ENCODE peak calls at places on chromosomes 13 and 19, in seven cellular contexts. L, P, Y, Q, G, C and E are unnamed samples.

GRCh38 chr13:61880576-61881283 is 465.1 kb upstream of the PCDH20 start:
- DNase-seq in L (no peak), P (no peak), Y (peak; percentile 33), Q (no peak), G (no peak), C (no peak), E (no peak)

GRCh38 chr13:92510416-92510815 is 716.2 kb upstream of the GPC6 start:
- DNase-seq in L (no peak), P (no peak), Y (peak; percentile 7), Q (no peak), G (peak; percentile 50), C (no peak), E (no peak)

GRCh38 chr13:53783466-53783865 is 754.9 kb downstream of the OLFM4 start:
- DNase-seq in L (no peak), P (peak; percentile 17), Y (no peak), Q (peak; percentile 56), G (no peak), C (no peak), E (no peak)

GRCh38 chr19:42057856-42058255 is 12.2 kb downstream of the GRIK5 start:
- DNase-seq in L (no peak), P (no peak), Y (no peak), Q (no peak), G (no peak), C (no peak), E (no peak)

GRCh38 chr13:100542546-100543156 is 45.9 kb downstream of the GGACT start:
- DNase-seq in L (no peak), P (no peak), Y (peak; percentile 66), Q (no peak), G (no peak), C (no peak), E (peak; percentile 36)

GRCh38 chr19:1854542-1855039 is 6.3 kb upstream of the REXO1 start:
- DNase-seq in L (no peak), P (peak; percentile 34), Y (no peak), Q (peak; percentile 88), G (no peak), C (no peak), E (no peak)

GRCh38 chr19:47661161-47661560 is 52.1 kb upstream of the EHD2 start:
- DNase-seq in L (no peak), P (no peak), Y (no peak), Q (peak; percentile 46), G (no peak), C (peak; percentile 72), E (no peak)

GRCh38 chr13:43908156-43909126 is 28.7 kb downstream of the LACC1 start:
- DNase-seq in L (no peak), P (no peak), Y (peak; percentile 79), Q (no peak), G (no peak), C (no peak), E (peak; percentile 46)

GRCh38 chr19:30649934-30650614 is 277.9 kb downstream of the ZNF536 start:
- DNase-seq in L (no peak), P (peak; percentile 72), Y (peak; percentile 54), Q (no peak), G (no peak), C (peak; percentile 61), E (no peak)

GRCh38 chr13:57491318-57491717 is 140.2 kb upstream of the PCDH17 start:
- DNase-seq in L (no peak), P (no peak), Y (no peak), Q (no peak), G (no peak), C (no peak), E (no peak)

GRCh38 chr19:18014197-18014596 is 6.2 kb downstream of the ARRDC2 start:
- DNase-seq in L (no peak), P (no peak), Y (no peak), Q (no peak), G (no peak), C (no peak), E (no peak)

GRCh38 chr19:45492627-45493470 is 4.0 kb downstream of the RTN2 start:
- DNase-seq in L (no peak), P (no peak), Y (peak; percentile 65), Q (peak; percentile 82), G (no peak), C (no peak), E (no peak)

GRCh38 chr13:112583592-112584277 is 4.2 kb downstream of the TUBGCP3 start:
- DNase-seq in L (no peak), P (no peak), Y (no peak), Q (no peak), G (no peak), C (no peak), E (no peak)

GRCh38 chr19:3773814-3774515 is 1.9 kb upstream of the RAX2 start:
- DNase-seq in L (no peak), P (no peak), Y (no peak), Q (no peak), G (no peak), C (no peak), E (no peak)

GRCh38 chr19:54142166-54142780 is 4.7 kb downstream of the CNOT3 start:
- DNase-seq in L (no peak), P (no peak), Y (no peak), Q (no peak), G (no peak), C (no peak), E (no peak)

GRCh38 chr19:49679832-49680472 is 2.9 kb downstream of the PRMT1 start:
- DNase-seq in L (no peak), P (peak; percentile 29), Y (no peak), Q (no peak), G (no peak), C (no peak), E (no peak)

GRCh38 chr19:29263305-29264080 is 50.5 kb upstream of the UQCRFS1 start:
- DNase-seq in L (no peak), P (peak; percentile 47), Y (peak; percentile 35), Q (no peak), G (no peak), C (no peak), E (no peak)

GRCh38 chr19:2070436-2070827 is 19.4 kb upstream of the MKNK2 start:
- DNase-seq in L (no peak), P (no peak), Y (no peak), Q (no peak), G (no peak), C (no peak), E (no peak)

GRCh38 chr13:74243637-74244526 is 109.7 kb upstream of the KLF12 start:
- DNase-seq in L (no peak), P (no peak), Y (peak; percentile 73), Q (no peak), G (no peak), C (no peak), E (no peak)

GRCh38 chr19:13887039-13887438 is 10.1 kb downstream of the NANOS3 start:
- DNase-seq in L (no peak), P (no peak), Y (no peak), Q (no peak), G (no peak), C (no peak), E (no peak)

GRCh38 chr13:19845758-19846157 is 17.7 kb downstream of the ZMYM5 start:
- DNase-seq in L (no peak), P (peak; percentile 17), Y (peak; percentile 99), Q (no peak), G (peak; percentile 79), C (peak; percentile 73), E (peak; percentile 87)

GRCh38 chr19:47228168-47228936 is 2.6 kb downstream of the BBC3 start:
- DNase-seq in L (peak; percentile 75), P (peak; percentile 57), Y (no peak), Q (peak; percentile 95), G (no peak), C (peak; percentile 78), E (no peak)

GRCh38 chr19:1038995-1039645 is 787 bp upstream of the ABCA7 start:
- DNase-seq in L (no peak), P (peak; percentile 28), Y (no peak), Q (peak; percentile 61), G (no peak), C (no peak), E (no peak)

GRCh38 chr13:80086304-80086721 is 254.6 kb downstream of the SPRY2 start:
- DNase-seq in L (no peak), P (no peak), Y (peak; percentile 88), Q (no peak), G (no peak), C (no peak), E (no peak)

GRCh38 chr13:111145071-111145470 is 30.0 kb downstream of the ARHGEF7 start:
- DNase-seq in L (no peak), P (no peak), Y (no peak), Q (no peak), G (no peak), C (no peak), E (no peak)

GRCh38 chr19:16888629-16889371 is at the start of gene F2RL3:
- DNase-seq in L (no peak), P (no peak), Y (no peak), Q (peak; percentile 85), G (no peak), C (no peak), E (no peak)
- H3K4me3 ChIP-seq in L (peak within 1 kb of the TSS; percentile 2), P (no peak within 1 kb of the TSS), Y (no peak within 1 kb of the TSS), Q (peak within 1 kb of the TSS; percentile 40), G (no peak within 1 kb of the TSS), C (peak within 1 kb of the TSS; percentile 26), E (no peak within 1 kb of the TSS)

GRCh38 chr19:23686622-23687423 is at the start of gene ZNF675:
- DNase-seq in L (peak; percentile 95), P (peak; percentile 86), Y (peak; percentile 93), Q (peak; percentile 87), G (peak; percentile 46), C (peak; percentile 95), E (peak; percentile 78)
- TF ChIP-seq CTCF in L (no peak), P (no peak), Y (peak; percentile 33), Q (peak; percentile 15), G (no peak), C (no peak), E (peak; percentile 14)

DNA sequence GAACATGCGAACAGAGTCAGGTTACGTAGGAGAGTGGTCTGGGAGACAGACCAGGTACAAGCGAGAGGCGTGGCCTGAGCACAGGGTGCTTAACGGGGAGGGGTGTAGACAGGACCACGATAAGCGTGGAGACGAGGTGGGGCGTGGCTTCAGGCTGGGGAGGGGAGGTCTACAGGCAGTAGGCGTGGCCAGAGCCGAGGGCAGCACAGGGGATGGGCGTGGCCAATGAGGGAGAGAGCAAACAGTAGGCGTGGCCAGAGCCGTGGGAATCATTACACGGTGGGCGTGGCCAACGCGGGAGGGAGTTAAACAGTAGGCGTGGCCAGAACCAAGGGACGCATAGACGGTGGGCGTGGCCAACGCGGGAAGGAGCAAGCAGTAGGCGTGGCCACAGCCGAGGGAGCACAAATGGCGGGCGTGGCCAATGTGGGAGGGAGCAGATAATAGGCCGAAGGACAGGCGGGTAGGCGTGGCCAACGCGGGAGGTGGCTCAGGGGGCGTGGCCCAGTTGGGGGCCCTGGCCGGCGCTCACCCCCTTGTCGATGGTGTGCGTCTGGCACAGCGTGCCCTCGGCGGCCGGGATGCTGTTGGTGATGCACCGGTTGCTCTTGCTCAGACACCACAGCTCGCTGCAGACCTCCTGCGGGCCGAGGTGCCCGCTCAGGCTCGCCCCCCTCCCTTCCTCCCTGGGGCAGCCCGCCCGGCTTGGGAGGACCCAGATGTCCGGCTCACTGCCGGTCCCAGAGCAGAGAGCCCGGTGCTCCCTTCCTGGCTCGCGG is 15.2 kb upstream of the MYO1F start:
- DNase-seq in L (peak; percentile 94), P (peak; percentile 85), Y (peak; percentile 33), Q (peak; percentile 93), G (no peak), C (peak; percentile 99), E (no peak)
- H3K4me3 ChIP-seq in L (peak overlapping the region; percentile 32), P (peak overlapping the region; percentile 1), Y (no peak overlapping the region), Q (peak overlapping the region; percentile 36), G (no peak overlapping the region), C (peak overlapping the region; percentile 61), E (no peak overlapping the region)

DNA sequence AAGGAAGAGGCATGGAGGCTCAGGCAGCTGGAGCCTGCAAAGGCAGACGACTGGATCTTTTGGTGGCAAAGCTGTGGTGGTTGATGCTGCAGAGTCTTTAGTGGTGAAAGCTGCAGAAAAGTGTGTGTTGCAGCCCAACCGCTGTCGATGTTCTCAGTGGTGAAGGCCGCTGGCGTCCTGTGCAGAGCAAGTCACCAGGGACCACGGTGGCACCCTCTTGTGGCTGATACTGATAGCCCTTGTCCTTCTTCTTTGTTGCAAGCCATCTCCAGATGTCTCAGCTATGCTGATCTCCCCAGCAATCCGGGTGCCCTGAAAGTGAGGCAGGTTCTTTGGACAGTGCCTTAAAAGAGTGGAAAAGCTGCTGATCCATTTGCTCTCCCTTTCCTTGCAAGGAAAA is 610.9 kb upstream of the PCDH9 start:
- DNase-seq in L (no peak), P (no peak), Y (no peak), Q (peak; percentile 6), G (no peak), C (no peak), E (no peak)
- TF ChIP-seq CTCF in L (no peak), P (no peak), Y (peak; percentile 25), Q (no peak), G (no peak), C (no peak), E (no peak)